ENCODE peak calls at places on chromosome 5, in seven cellular contexts. K, O, X, C, W, I and N are unnamed samples.

GRCh38 chr5:122323132-122323548 is 11.1 kb downstream of the SNCAIP start:
- DNase-seq in I (no peak), K (peak; percentile 74), C (no peak), O (no peak), X (no peak), W (peak; percentile 59), N (no peak)

GRCh38 chr5:171432581-171433351 is 13.3 kb downstream of the FGF18 start:
- DNase-seq in K (no peak), O (no peak), I (no peak), W (no peak), X (no peak), C (no peak), N (no peak)

GRCh38 chr5:154164182-154164581 is 26.4 kb upstream of the GALNT10 start:
- DNase-seq in I (no peak), X (no peak), C (no peak), O (no peak), W (no peak), K (peak; percentile 36), N (no peak)

GRCh38 chr5:15320896-15321295 is 179.1 kb upstream of the FBXL7 start:
- DNase-seq in O (no peak), W (no peak), X (no peak), K (peak; percentile 10), I (no peak), C (no peak), N (no peak)

GRCh38 chr5:148457183-148457620 is 73.4 kb downstream of the FBXO38 start:
- DNase-seq in C (peak; percentile 11), X (no peak), O (peak; percentile 89), K (peak; percentile 99), W (no peak), I (no peak), N (no peak)

GRCh38 chr5:58455966-58456365 is 3.9 kb downstream of the PLK2 start:
- DNase-seq in C (no peak), I (no peak), X (no peak), O (no peak), K (no peak), W (peak; percentile 75), N (no peak)

GRCh38 chr5:160458971-160459800 is 37.5 kb downstream of the PTTG1 start:
- DNase-seq in X (no peak), O (no peak), C (no peak), K (no peak), W (peak; percentile 42), I (no peak), N (peak; percentile 100)

GRCh38 chr5:104347119-104347708 is 784.6 kb upstream of the NUDT12 start:
- DNase-seq in C (no peak), W (peak; percentile 38), O (peak; percentile 54), X (no peak), I (no peak), K (peak; percentile 63), N (peak; percentile 35)

GRCh38 chr5:75037106-75037505 is 15.3 kb downstream of the GCNT4 start:
- DNase-seq in X (no peak), K (no peak), W (peak; percentile 84), O (no peak), I (peak; percentile 99), C (peak; percentile 67), N (no peak)

GRCh38 chr5:80745490-80745889 is 90.7 kb upstream of the DHFR start:
- DNase-seq in X (no peak), O (no peak), W (peak; percentile 76), C (no peak), I (peak; percentile 73), K (no peak), N (no peak)

GRCh38 chr5:131957721-131958483 is 12.4 kb upstream of the MEIKIN start:
- DNase-seq in K (no peak), I (no peak), W (no peak), O (no peak), C (no peak), X (no peak), N (peak; percentile 8)

GRCh38 chr5:131545856-131546255 is 89.2 kb downstream of the RAPGEF6 start:
- DNase-seq in O (no peak), W (peak; percentile 72), C (no peak), X (no peak), I (peak; percentile 53), K (no peak), N (no peak)

GRCh38 chr5:172091956-172092732 is 85.7 kb upstream of the FBXW11 start:
- DNase-seq in X (no peak), K (no peak), O (no peak), C (no peak), I (no peak), W (no peak), N (no peak)